ENCODE peak calls at places on chromosomes 6 and 20, in nine cellular contexts. One of them, this sample, is unnamed.

GRCh38 chr6:31580807-31581437 is 1.3 kb downstream of the LTB start:
- DNase-seq in RPMI8226: peak; percentile 86
- DNase-seq in activated T-helper 1 cell treated with anti-CD3 and anti-CD28 coated beads, Interleukin-12 subunit alpha, Interleukin-12 subunit beta, Interleukin-2, Interleukin-4 antibody, amounts not matched to agents 30 ng/mL and 10 ng/mL and 1 ng/mL, durations not matched to agents 14 hours and 24 hours and 36 hours: peak; percentile 81
- DNase-seq in tibial nerve: peak; percentile 81
- DNase-seq in NCI-H2081: peak; percentile 70
- DNase-seq in ELR: peak; percentile 85
- DNase-seq in SHP77: peak; percentile 72
- DNase-seq in NCI-H1105: peak; percentile 73
- DNase-seq in dermis blood vessel endothelial cell: peak; percentile 91
- DNase-seq in this sample: peak; percentile 97

GRCh38 chr6:36839819-36840379 is 655 bp upstream of the CPNE5 start:
- DNase-seq in RPMI8226: peak; percentile 61
- DNase-seq in activated T-helper 1 cell treated with anti-CD3 and anti-CD28 coated beads, Interleukin-12 subunit alpha, Interleukin-12 subunit beta, Interleukin-2, Interleukin-4 antibody, amounts not matched to agents 30 ng/mL and 10 ng/mL and 1 ng/mL, durations not matched to agents 14 hours and 24 hours and 36 hours: peak; percentile 34
- DNase-seq in tibial nerve: no peak
- DNase-seq in NCI-H2081: peak; percentile 31
- DNase-seq in ELR: peak; percentile 46
- DNase-seq in SHP77: no peak
- DNase-seq in NCI-H1105: peak; percentile 26
- DNase-seq in dermis blood vessel endothelial cell: peak; percentile 67
- DNase-seq in this sample: no peak

GRCh38 chr20:23622839-23623343 is 14.9 kb downstream of the CST3 start:
- DNase-seq in RPMI8226: peak; percentile 36
- DNase-seq in activated T-helper 1 cell treated with anti-CD3 and anti-CD28 coated beads, Interleukin-12 subunit alpha, Interleukin-12 subunit beta, Interleukin-2, Interleukin-4 antibody, amounts not matched to agents 30 ng/mL and 10 ng/mL and 1 ng/mL, durations not matched to agents 14 hours and 24 hours and 36 hours: no peak
- DNase-seq in tibial nerve: peak; percentile 81
- DNase-seq in NCI-H2081: no peak
- DNase-seq in ELR: peak; percentile 87
- DNase-seq in SHP77: peak; percentile 54
- DNase-seq in NCI-H1105: no peak
- DNase-seq in dermis blood vessel endothelial cell: peak; percentile 77
- DNase-seq in this sample: peak; percentile 76

GRCh38 chr6:27133281-27134227 is 113.9 kb upstream of the PRSS16 start:
- DNase-seq in RPMI8226: peak; percentile 91
- DNase-seq in activated T-helper 1 cell treated with anti-CD3 and anti-CD28 coated beads, Interleukin-12 subunit alpha, Interleukin-12 subunit beta, Interleukin-2, Interleukin-4 antibody, amounts not matched to agents 30 ng/mL and 10 ng/mL and 1 ng/mL, durations not matched to agents 14 hours and 24 hours and 36 hours: peak; percentile 75
- DNase-seq in tibial nerve: peak; percentile 7
- DNase-seq in NCI-H2081: no peak
- DNase-seq in ELR: peak; percentile 87
- DNase-seq in SHP77: peak; percentile 84
- DNase-seq in NCI-H1105: peak; percentile 53
- DNase-seq in dermis blood vessel endothelial cell: peak; percentile 83
- DNase-seq in this sample: peak; percentile 52

GRCh38 chr20:62583424-62583920 is 58.8 kb upstream of the SLCO4A1 start:
- DNase-seq in RPMI8226: peak; percentile 72
- DNase-seq in activated T-helper 1 cell treated with anti-CD3 and anti-CD28 coated beads, Interleukin-12 subunit alpha, Interleukin-12 subunit beta, Interleukin-2, Interleukin-4 antibody, amounts not matched to agents 30 ng/mL and 10 ng/mL and 1 ng/mL, durations not matched to agents 14 hours and 24 hours and 36 hours: no peak
- DNase-seq in tibial nerve: no peak
- DNase-seq in NCI-H2081: no peak
- DNase-seq in ELR: peak; percentile 58
- DNase-seq in SHP77: no peak
- DNase-seq in NCI-H1105: no peak
- DNase-seq in dermis blood vessel endothelial cell: peak; percentile 16
- DNase-seq in this sample: no peak

GRCh38 chr20:22374678-22375590 is 209.4 kb downstream of the FOXA2 start:
- DNase-seq in RPMI8226: no peak
- DNase-seq in activated T-helper 1 cell treated with anti-CD3 and anti-CD28 coated beads, Interleukin-12 subunit alpha, Interleukin-12 subunit beta, Interleukin-2, Interleukin-4 antibody, amounts not matched to agents 30 ng/mL and 10 ng/mL and 1 ng/mL, durations not matched to agents 14 hours and 24 hours and 36 hours: no peak
- DNase-seq in tibial nerve: no peak
- DNase-seq in NCI-H2081: peak; percentile 29
- DNase-seq in ELR: no peak
- DNase-seq in SHP77: peak; percentile 74
- DNase-seq in NCI-H1105: peak; percentile 20
- DNase-seq in dermis blood vessel endothelial cell: no peak
- DNase-seq in this sample: no peak

GRCh38 chr6:109073344-109074235 is 21.1 kb downstream of the SESN1 start:
- DNase-seq in RPMI8226: peak; percentile 66
- DNase-seq in activated T-helper 1 cell treated with anti-CD3 and anti-CD28 coated beads, Interleukin-12 subunit alpha, Interleukin-12 subunit beta, Interleukin-2, Interleukin-4 antibody, amounts not matched to agents 30 ng/mL and 10 ng/mL and 1 ng/mL, durations not matched to agents 14 hours and 24 hours and 36 hours: peak; percentile 31
- DNase-seq in tibial nerve: peak; percentile 74
- DNase-seq in NCI-H2081: peak; percentile 42
- DNase-seq in ELR: peak; percentile 75
- DNase-seq in SHP77: peak; percentile 56
- DNase-seq in NCI-H1105: peak; percentile 42
- DNase-seq in dermis blood vessel endothelial cell: peak; percentile 82
- DNase-seq in this sample: peak; percentile 44

GRCh38 chr20:6588296-6588695 is 179.2 kb upstream of the BMP2 start:
- DNase-seq in RPMI8226: no peak
- DNase-seq in activated T-helper 1 cell treated with anti-CD3 and anti-CD28 coated beads, Interleukin-12 subunit alpha, Interleukin-12 subunit beta, Interleukin-2, Interleukin-4 antibody, amounts not matched to agents 30 ng/mL and 10 ng/mL and 1 ng/mL, durations not matched to agents 14 hours and 24 hours and 36 hours: no peak
- DNase-seq in tibial nerve: no peak
- DNase-seq in NCI-H2081: peak; percentile 12
- DNase-seq in ELR: no peak
- DNase-seq in SHP77: no peak
- DNase-seq in NCI-H1105: peak; percentile 92
- DNase-seq in dermis blood vessel endothelial cell: peak; percentile 36
- DNase-seq in this sample: no peak

GRCh38 chr20:37251836-37252477 is 9.7 kb downstream of the GHRH start:
- DNase-seq in RPMI8226: no peak
- DNase-seq in activated T-helper 1 cell treated with anti-CD3 and anti-CD28 coated beads, Interleukin-12 subunit alpha, Interleukin-12 subunit beta, Interleukin-2, Interleukin-4 antibody, amounts not matched to agents 30 ng/mL and 10 ng/mL and 1 ng/mL, durations not matched to agents 14 hours and 24 hours and 36 hours: no peak
- DNase-seq in tibial nerve: no peak
- DNase-seq in NCI-H2081: no peak
- DNase-seq in ELR: no peak
- DNase-seq in SHP77: no peak
- DNase-seq in NCI-H1105: no peak
- DNase-seq in dermis blood vessel endothelial cell: peak; percentile 13
- DNase-seq in this sample: no peak

GRCh38 chr20:50848341-50848808 is 53.5 kb downstream of the BCAS4 start:
- DNase-seq in RPMI8226: peak; percentile 93
- DNase-seq in activated T-helper 1 cell treated with anti-CD3 and anti-CD28 coated beads, Interleukin-12 subunit alpha, Interleukin-12 subunit beta, Interleukin-2, Interleukin-4 antibody, amounts not matched to agents 30 ng/mL and 10 ng/mL and 1 ng/mL, durations not matched to agents 14 hours and 24 hours and 36 hours: no peak
- DNase-seq in tibial nerve: no peak
- DNase-seq in NCI-H2081: no peak
- DNase-seq in ELR: no peak
- DNase-seq in SHP77: no peak
- DNase-seq in NCI-H1105: no peak
- DNase-seq in dermis blood vessel endothelial cell: peak; percentile 6
- DNase-seq in this sample: no peak

GRCh38 chr20:50996901-50997830 is 25.7 kb downstream of the KCNG1 start:
- DNase-seq in RPMI8226: no peak
- DNase-seq in activated T-helper 1 cell treated with anti-CD3 and anti-CD28 coated beads, Interleukin-12 subunit alpha, Interleukin-12 subunit beta, Interleukin-2, Interleukin-4 antibody, amounts not matched to agents 30 ng/mL and 10 ng/mL and 1 ng/mL, durations not matched to agents 14 hours and 24 hours and 36 hours: no peak
- DNase-seq in tibial nerve: no peak
- DNase-seq in NCI-H2081: no peak
- DNase-seq in ELR: peak; percentile 70
- DNase-seq in SHP77: no peak
- DNase-seq in NCI-H1105: no peak
- DNase-seq in dermis blood vessel endothelial cell: peak; percentile 36
- DNase-seq in this sample: no peak

GRCh38 chr6:11307226-11307625 is 74.8 kb upstream of the NEDD9 start:
- DNase-seq in RPMI8226: no peak
- DNase-seq in activated T-helper 1 cell treated with anti-CD3 and anti-CD28 coated beads, Interleukin-12 subunit alpha, Interleukin-12 subunit beta, Interleukin-2, Interleukin-4 antibody, amounts not matched to agents 30 ng/mL and 10 ng/mL and 1 ng/mL, durations not matched to agents 14 hours and 24 hours and 36 hours: no peak
- DNase-seq in tibial nerve: no peak
- DNase-seq in NCI-H2081: no peak
- DNase-seq in ELR: no peak
- DNase-seq in SHP77: no peak
- DNase-seq in NCI-H1105: no peak
- DNase-seq in dermis blood vessel endothelial cell: no peak
- DNase-seq in this sample: peak; percentile 40

GRCh38 chr6:153503810-153504209 is 372.7 kb upstream of the RGS17 start:
- DNase-seq in RPMI8226: peak; percentile 4
- DNase-seq in activated T-helper 1 cell treated with anti-CD3 and anti-CD28 coated beads, Interleukin-12 subunit alpha, Interleukin-12 subunit beta, Interleukin-2, Interleukin-4 antibody, amounts not matched to agents 30 ng/mL and 10 ng/mL and 1 ng/mL, durations not matched to agents 14 hours and 24 hours and 36 hours: no peak
- DNase-seq in tibial nerve: no peak
- DNase-seq in NCI-H2081: peak; percentile 8
- DNase-seq in ELR: peak; percentile 19
- DNase-seq in SHP77: peak; percentile 8
- DNase-seq in NCI-H1105: no peak
- DNase-seq in dermis blood vessel endothelial cell: peak; percentile 1
- DNase-seq in this sample: no peak

GRCh38 chr6:116246089-116246488 is 7.8 kb downstream of the TSPYL4 start:
- DNase-seq in RPMI8226: no peak
- DNase-seq in activated T-helper 1 cell treated with anti-CD3 and anti-CD28 coated beads, Interleukin-12 subunit alpha, Interleukin-12 subunit beta, Interleukin-2, Interleukin-4 antibody, amounts not matched to agents 30 ng/mL and 10 ng/mL and 1 ng/mL, durations not matched to agents 14 hours and 24 hours and 36 hours: no peak
- DNase-seq in tibial nerve: no peak
- DNase-seq in NCI-H2081: no peak
- DNase-seq in ELR: peak; percentile 76
- DNase-seq in SHP77: no peak
- DNase-seq in NCI-H1105: no peak
- DNase-seq in dermis blood vessel endothelial cell: peak; percentile 53
- DNase-seq in this sample: no peak

GRCh38 chr6:63516186-63516944 is 55.9 kb upstream of the LOC128125822 start:
- DNase-seq in RPMI8226: no peak
- DNase-seq in activated T-helper 1 cell treated with anti-CD3 and anti-CD28 coated beads, Interleukin-12 subunit alpha, Interleukin-12 subunit beta, Interleukin-2, Interleukin-4 antibody, amounts not matched to agents 30 ng/mL and 10 ng/mL and 1 ng/mL, durations not matched to agents 14 hours and 24 hours and 36 hours: no peak
- DNase-seq in tibial nerve: no peak
- DNase-seq in NCI-H2081: no peak
- DNase-seq in ELR: no peak
- DNase-seq in SHP77: no peak
- DNase-seq in NCI-H1105: no peak
- DNase-seq in dermis blood vessel endothelial cell: no peak
- DNase-seq in this sample: no peak